ENCODE peak calls at places on chromosome 17, in five cellular contexts. K is ecto neural progenitor cell, Q is AG04450, N is tibial nerve, R is progenitor cell of endocrine pancreas. W is an unnamed sample.

GRCh38 chr17:62968445-62968923 is 2.4 kb downstream of the TANC2 start:
- DNase-seq in Q (peak; percentile 78), K (no peak), N (no peak), R (no peak), W (peak; percentile 85)

GRCh38 chr17:3988297-3989120 is 24.3 kb upstream of the ATP2A3 start:
- DNase-seq in Q (no peak), K (no peak), R (no peak), N (no peak), W (no peak)

GRCh38 chr17:13415877-13416416 is 185.8 kb downstream of the HS3ST3A1 start:
- DNase-seq in R (no peak), Q (peak; percentile 39), N (no peak), K (no peak), W (no peak)

GRCh38 chr17:9370464-9370863 is 205.2 kb downstream of the STX8 start:
- DNase-seq in K (no peak), R (no peak), N (no peak), Q (no peak), W (no peak)

GRCh38 chr17:17034496-17035066 is 7.7 kb upstream of the MPRIP start:
- DNase-seq in R (no peak), N (no peak), Q (no peak), K (no peak), W (no peak)

GRCh38 chr17:66115246-66115645 is 76.7 kb downstream of the CEP112 start:
- DNase-seq in K (no peak), R (no peak), Q (no peak), N (no peak), W (no peak)

GRCh38 chr17:1941241-1942065 is 83.7 kb downstream of the RTN4RL1 start:
- DNase-seq in R (no peak), K (peak; percentile 68), N (no peak), Q (no peak), W (no peak)

GRCh38 chr17:45719335-45720071 is 64.6 kb upstream of the CRHR1 start:
- DNase-seq in R (no peak), K (no peak), Q (peak; percentile 15), N (no peak), W (no peak)

GRCh38 chr17:11948791-11949190 is 48.5 kb downstream of the ZNF18 start:
- DNase-seq in Q (peak; percentile 62), R (no peak), K (no peak), N (no peak), W (no peak)

GRCh38 chr17:42944211-42944610 is 20.0 kb downstream of the AARSD1 start:
- DNase-seq in N (no peak), Q (no peak), R (no peak), K (no peak), W (no peak)

GRCh38 chr17:48542956-48543853 is 1.7 kb downstream of the HOXB2 start:
- DNase-seq in Q (no peak), N (no peak), R (peak; percentile 39), K (peak; percentile 89), W (peak; percentile 29)

GRCh38 chr17:60137731-60138130 is 12.0 kb upstream of the CA4 start:
- DNase-seq in R (no peak), K (no peak), N (no peak), Q (no peak), W (no peak)

GRCh38 chr17:75565066-75565465 is 22.5 kb upstream of the MYO15B start:
- DNase-seq in R (no peak), Q (no peak), N (no peak), K (no peak), W (no peak)

GRCh38 chr17:14341866-14342265 is 41.0 kb downstream of the HS3ST3B1 start:
- DNase-seq in R (no peak), N (no peak), Q (no peak), K (no peak), W (no peak)

GRCh38 chr17:82025401-82026107 is 2.4 kb downstream of the LRRC45 start:
- DNase-seq in Q (no peak), R (no peak), K (no peak), N (no peak), W (no peak)